ENCODE peak calls at places on chromosomes 1 and 21, in six cellular contexts. X, Y, S, C, D and Q are unnamed samples.

GRCh38 chr1:65002508-65003315 is 36.4 kb upstream of the JAK1 start:
- DNase-seq in X (peak), Y (peak), S (peak), C (peak), D (peak), Q (peak)

GRCh38 chr1:151371340-151371739 is 1.2 kb downstream of the SELENBP1 start:
- DNase-seq in X (peak), Y (peak), S (peak), C (peak), D (peak), Q (peak)

GRCh38 chr1:28812669-28813468 is 899 bp downstream of the OPRD1 start:
- DNase-seq in X (no peak), Y (no peak), S (no peak), C (no peak), D (no peak), Q (no peak)

GRCh38 chr1:41618066-41618825 is 133.8 kb upstream of the EDN2 start:
- DNase-seq in X (peak), Y (no peak), S (peak), C (peak), D (peak), Q (peak)

GRCh38 chr1:34547043-34547674 is 207.7 kb upstream of the GJB5 start:
- DNase-seq in X (no peak), Y (peak), S (no peak), C (no peak), D (no peak), Q (no peak)

GRCh38 chr1:184405743-184406142 is 18.9 kb downstream of the C1orf21 start:
- DNase-seq in X (no peak), Y (no peak), S (no peak), C (no peak), D (no peak), Q (no peak)

GRCh38 chr1:52925571-52926005 is 1.5 kb upstream of the SCP2 start:
- DNase-seq in X (no peak), Y (no peak), S (peak), C (peak), D (no peak), Q (no peak)

GRCh38 chr1:210505601-210506564 is 177.2 kb downstream of the HHAT start:
- DNase-seq in X (no peak), Y (no peak), S (no peak), C (no peak), D (no peak), Q (no peak)

GRCh38 chr1:116807394-116807793 is 53.2 kb downstream of the CD2 start:
- DNase-seq in X (no peak), Y (no peak), S (no peak), C (no peak), D (no peak), Q (no peak)

GRCh38 chr1:204323887-204324286 is 35.8 kb downstream of the PLEKHA6 start:
- DNase-seq in X (no peak), Y (peak), S (no peak), C (no peak), D (peak), Q (no peak)

GRCh38 chr1:244060691-244061090 is 9.6 kb downstream of the ZBTB18 start:
- DNase-seq in X (no peak), Y (no peak), S (no peak), C (no peak), D (no peak), Q (no peak)

GRCh38 chr1:24292100-24292499 is 27.1 kb upstream of the GRHL3 start:
- DNase-seq in X (no peak), Y (no peak), S (no peak), C (no peak), D (no peak), Q (no peak)

GRCh38 chr1:3313579-3313955 is 140.9 kb upstream of the ARHGEF16 start:
- DNase-seq in X (peak), Y (no peak), S (peak), C (peak), D (peak), Q (peak)

GRCh38 chr1:234836786-234837185 is 226.8 kb upstream of the IRF2BP2 start:
- DNase-seq in X (no peak), Y (no peak), S (no peak), C (no peak), D (no peak), Q (no peak)

GRCh38 chr21:44005593-44005992 is 6.5 kb upstream of the TRAPPC10 start:
- DNase-seq in X (no peak), Y (no peak), S (no peak), C (no peak), D (no peak), Q (no peak)

GRCh38 chr1:24362982-24363614 is 43.9 kb downstream of the GRHL3 start:
- DNase-seq in X (no peak), Y (peak), S (peak), C (no peak), D (no peak), Q (no peak)

GRCh38 chr1:214957330-214958137 is 125.0 kb upstream of the KCNK2 start:
- DNase-seq in X (no peak), Y (peak), S (no peak), C (no peak), D (no peak), Q (no peak)

GRCh38 chr1:221473392-221473791 is 268.5 kb downstream of the DUSP10 start:
- DNase-seq in X (no peak), Y (no peak), S (no peak), C (no peak), D (no peak), Q (no peak)

GRCh38 chr1:17101261-17101660 is 18.0 kb downstream of the PADI2 start:
- DNase-seq in X (no peak), Y (no peak), S (no peak), C (no peak), D (no peak), Q (no peak)

GRCh38 chr1:181077576-181078242 is 10.8 kb upstream of the IER5 start:
- DNase-seq in X (no peak), Y (no peak), S (no peak), C (no peak), D (no peak), Q (no peak)

GRCh38 chr1:11284784-11285183 is 11.8 kb downstream of the UBIAD1 start:
- DNase-seq in X (no peak), Y (no peak), S (no peak), C (no peak), D (no peak), Q (no peak)

GRCh38 chr1:39331647-39332046 is 127.2 kb downstream of the MACF1 start:
- DNase-seq in X (no peak), Y (no peak), S (no peak), C (no peak), D (no peak), Q (no peak)

GRCh38 chr21:44011123-44011773 is 861 bp upstream of the TRAPPC10 start:
- DNase-seq in X (peak), Y (no peak), S (peak), C (no peak), D (no peak), Q (no peak)

GRCh38 chr1:31198150-31198549 is 41.5 kb downstream of the NKAIN1 start:
- DNase-seq in X (no peak), Y (no peak), S (no peak), C (no peak), D (no peak), Q (no peak)

GRCh38 chr1:19338323-19338762 is 26.2 kb downstream of the SLC66A1 start:
- DNase-seq in X (no peak), Y (no peak), S (peak), C (no peak), D (peak), Q (no peak)

GRCh38 chr1:2412773-2413494 is 570 bp upstream of the PEX10 start:
- DNase-seq in X (peak), Y (peak), S (peak), C (peak), D (peak), Q (no peak)

GRCh38 chr1:224929335-224930237 is at the start of gene DNAH14:
- DNase-seq in X (peak), Y (peak), S (peak), C (peak), D (peak), Q (peak)

GRCh38 chr1:182383934-182384333 is 7.7 kb downstream of the GLUL start:
- DNase-seq in X (no peak), Y (no peak), S (no peak), C (no peak), D (no peak), Q (no peak)

GRCh38 chr1:31985430-31985829 is 28.2 kb upstream of the KHDRBS1 start:
- DNase-seq in X (no peak), Y (no peak), S (no peak), C (no peak), D (no peak), Q (no peak)

GRCh38 chr1:241639653-241640148 is 468 bp downstream of the CHML start:
- DNase-seq in X (peak), Y (peak), S (peak), C (peak), D (peak), Q (no peak)

GRCh38 chr1:234106032-234106431 is 201.6 kb downstream of the SLC35F3 start:
- DNase-seq in X (no peak), Y (no peak), S (no peak), C (no peak), D (no peak), Q (no peak)

GRCh38 chr21:41892726-41893125 is 13.6 kb upstream of the PRDM15 start:
- DNase-seq in X (no peak), Y (no peak), S (no peak), C (no peak), D (no peak), Q (no peak)

GRCh38 chr21:41897047-41897669 is 18.0 kb upstream of the PRDM15 start:
- DNase-seq in X (no peak), Y (no peak), S (no peak), C (no peak), D (no peak), Q (no peak)

GRCh38 chr21:41894922-41895557 is 15.9 kb upstream of the PRDM15 start:
- DNase-seq in X (no peak), Y (no peak), S (no peak), C (no peak), D (no peak), Q (no peak)

GRCh38 chr21:41895643-41896493 is 16.7 kb upstream of the PRDM15 start:
- DNase-seq in X (peak), Y (no peak), S (peak), C (no peak), D (peak), Q (no peak)

DNA sequence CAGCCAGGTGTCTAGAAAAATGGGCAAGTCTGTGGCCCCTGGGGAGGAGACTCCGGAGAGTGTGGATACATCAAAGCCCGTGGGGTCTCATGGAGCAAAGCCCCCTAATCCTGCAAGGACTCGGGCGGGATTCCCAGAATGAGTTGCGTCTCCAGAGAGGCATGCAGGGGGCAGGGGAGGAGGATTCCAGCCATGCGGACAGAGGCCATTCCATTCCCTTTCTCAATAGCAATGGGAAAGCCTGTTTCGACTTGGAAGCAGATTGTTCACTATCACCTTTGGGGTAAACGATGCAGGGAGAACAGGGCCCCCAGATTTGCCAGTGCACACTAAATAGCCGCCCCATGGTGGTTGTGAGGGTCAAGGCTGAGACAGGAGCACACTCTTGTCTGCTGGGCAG is 15.4 kb upstream of the PRDM15 start:
- DNase-seq in X (no peak), Y (no peak), S (no peak), C (no peak), D (no peak), Q (no peak)
- TF ChIP-seq POLR2A in X (no peak), Y (no peak), S (no peak), C (no peak), D (no peak), Q (no peak)

GRCh38 chr21:42219606-42220137 is 732 bp downstream of the ABCG1 start:
- DNase-seq in X (peak), Y (no peak), S (peak), C (peak), D (peak), Q (peak)

GRCh38 chr21:42221581-42222345 is 2.8 kb downstream of the ABCG1 start:
- DNase-seq in X (no peak), Y (no peak), S (no peak), C (no peak), D (peak), Q (peak)

GRCh38 chr21:42218836-42219605 is at the start of gene ABCG1:
- DNase-seq in X (peak), Y (no peak), S (peak), C (peak), D (peak), Q (peak)

GRCh38 chr21:42222386-42222785 is 3.4 kb downstream of the ABCG1 start:
- DNase-seq in X (no peak), Y (no peak), S (no peak), C (no peak), D (peak), Q (peak)

DNA sequence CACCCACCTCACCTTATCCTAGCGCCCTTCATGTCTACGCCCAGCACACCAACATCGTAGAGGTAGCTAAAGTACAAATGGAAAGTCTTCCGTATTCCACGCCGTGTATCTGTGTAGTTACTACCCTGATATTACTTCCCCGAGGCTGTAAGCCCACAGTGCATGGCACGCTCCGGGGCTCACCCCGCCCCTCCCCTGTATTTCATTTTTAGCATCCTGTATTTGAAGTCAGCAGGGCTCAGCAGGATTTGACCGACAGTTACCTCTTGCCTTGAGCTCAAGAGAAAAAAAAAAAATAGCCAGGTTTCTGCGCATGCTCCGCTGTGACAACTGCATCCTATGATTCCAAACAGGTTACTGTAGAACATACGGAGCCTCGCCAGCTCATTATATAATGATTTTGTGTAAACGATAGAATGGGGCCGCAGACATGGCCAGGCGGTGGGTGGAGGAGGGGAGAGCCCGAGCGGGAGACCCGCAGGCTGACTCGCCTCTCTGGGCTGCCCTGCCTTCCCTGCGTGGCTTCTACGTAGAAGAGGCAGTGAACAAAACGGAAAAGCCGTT is 1.3 kb downstream of the ABCG1 start:
- DNase-seq in X (peak), Y (peak), S (peak), C (peak), D (peak), Q (peak)
- TF ChIP-seq POLR2A in X (peak), Y (no peak), S (no peak), C (no peak), D (no peak), Q (no peak)

DNA sequence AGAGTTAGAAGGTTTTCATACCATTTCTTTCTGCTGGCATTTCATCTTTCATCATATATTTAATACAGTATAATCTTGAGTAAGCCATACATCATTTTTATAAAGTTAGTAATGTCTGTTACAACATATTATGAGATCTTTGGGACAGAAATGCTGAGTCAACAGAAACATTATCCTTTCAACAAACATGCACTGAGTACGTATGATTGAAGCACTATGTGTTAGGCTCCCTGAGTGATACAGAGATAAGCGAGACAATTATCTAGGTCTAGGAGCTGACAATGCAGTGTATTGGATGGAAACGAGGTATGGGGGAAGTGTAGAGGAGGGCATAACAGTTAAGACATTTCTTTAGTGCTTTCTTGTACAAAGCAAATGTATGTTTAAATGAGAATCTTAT is 19.7 kb upstream of the GPR52 start:
- DNase-seq in X (no peak), Y (peak), S (no peak), C (no peak), D (no peak), Q (no peak)
- TF ChIP-seq POLR2A in X (no peak), Y (no peak), S (no peak), C (no peak), D (no peak), Q (no peak)

GRCh38 chr21:20997633-20998455 is at the start of gene NCAM2:
- DNase-seq in X (peak), Y (peak), S (peak), C (peak), D (peak), Q (peak)
- TF ChIP-seq POLR2A in X (no peak), Y (no peak), S (peak), C (no peak), D (no peak), Q (no peak)

DNA sequence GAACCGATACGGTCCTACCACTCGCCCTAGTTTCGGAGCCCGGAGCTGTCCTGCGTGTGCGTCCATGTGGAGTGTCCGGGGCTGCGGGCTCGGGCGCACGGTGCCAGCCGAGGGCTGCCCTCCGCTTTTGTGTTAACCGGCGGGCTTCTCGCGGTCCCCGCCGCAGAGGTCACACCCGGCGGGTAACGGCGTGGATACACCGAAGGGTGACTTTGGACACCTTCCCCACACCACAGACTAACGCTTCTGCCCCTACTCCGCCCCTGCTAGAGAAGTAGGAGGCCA is 695 bp upstream of the ATF3 start:
- DNase-seq in X (no peak), Y (no peak), S (no peak), C (no peak), D (no peak), Q (no peak)
- TF ChIP-seq POLR2A in X (no peak), Y (no peak), S (no peak), C (no peak), D (no peak), Q (no peak)

GRCh38 chr1:207050428-207050767 is 610 bp downstream of the YOD1 start:
- DNase-seq in X (no peak), Y (no peak), S (peak), C (no peak), D (no peak), Q (no peak)

GRCh38 chr1:207054476-207054875 is 1.4 kb downstream of the PFKFB2 start:
- DNase-seq in X (no peak), Y (no peak), S (no peak), C (no peak), D (no peak), Q (no peak)

GRCh38 chr1:207050768-207051614 is at the start of gene YOD1:
- DNase-seq in X (peak), Y (peak), S (peak), C (peak), D (peak), Q (peak)

GRCh38 chr1:207051615-207051943 is 571 bp upstream of the YOD1 start:
- DNase-seq in X (no peak), Y (no peak), S (no peak), C (no peak), D (no peak), Q (no peak)

GRCh38 chr1:207052736-207053545 is at the start of gene PFKFB2:
- DNase-seq in X (peak), Y (peak), S (peak), C (peak), D (peak), Q (peak)
- TF ChIP-seq POLR2A in X (peak), Y (peak), S (peak), C (peak), D (peak), Q (no peak)

GRCh38 chr1:15110128-15110866 is 43.2 kb upstream of the TMEM51 start:
- DNase-seq in X (no peak), Y (peak), S (no peak), C (no peak), D (no peak), Q (no peak)
- TF ChIP-seq POLR2A in X (no peak), Y (no peak), S (no peak), C (no peak), D (no peak), Q (no peak)

GRCh38 chr21:33268392-33268735 is 2.2 kb downstream of the IL10RB start:
- DNase-seq in X (peak), Y (no peak), S (no peak), C (no peak), D (no peak), Q (peak)
- TF ChIP-seq POLR2A in X (no peak), Y (no peak), S (no peak), C (no peak), D (no peak), Q (no peak)

GRCh38 chr1:150022357-150022756 is 11.8 kb upstream of the OTUD7B start:
- DNase-seq in X (no peak), Y (peak), S (peak), C (no peak), D (no peak), Q (no peak)

GRCh38 chr1:150020711-150021110 is 10.2 kb upstream of the OTUD7B start:
- DNase-seq in X (no peak), Y (no peak), S (no peak), C (no peak), D (no peak), Q (no peak)

GRCh38 chr1:150018165-150018564 is 7.6 kb upstream of the OTUD7B start:
- DNase-seq in X (no peak), Y (no peak), S (no peak), C (no peak), D (no peak), Q (no peak)

GRCh38 chr1:150024156-150024555 is 13.6 kb upstream of the OTUD7B start:
- DNase-seq in X (no peak), Y (no peak), S (no peak), C (no peak), D (no peak), Q (no peak)

DNA sequence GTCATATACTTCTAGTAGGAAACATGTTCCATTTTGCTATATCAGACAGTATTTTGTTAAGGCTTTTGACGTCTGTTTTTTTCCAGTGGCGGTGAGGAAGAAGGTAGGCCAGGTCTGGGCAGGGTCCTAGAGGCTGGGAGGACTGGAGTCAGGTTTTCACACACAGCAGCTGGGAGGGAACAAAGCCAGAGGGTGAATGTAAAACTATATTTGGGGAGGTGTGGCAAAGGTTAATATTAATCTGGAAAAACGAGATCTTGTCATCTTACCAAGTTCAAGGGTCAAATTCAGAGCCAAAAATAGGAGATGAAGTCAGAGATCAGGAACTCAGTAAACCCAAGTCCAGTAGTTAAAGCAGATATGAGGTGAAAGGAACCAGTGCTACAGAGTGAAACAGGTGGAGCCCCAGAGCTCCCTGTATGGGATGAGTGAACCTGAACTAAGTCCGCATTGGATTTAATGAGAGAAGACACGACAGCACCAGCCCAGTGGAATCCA is 10.7 kb upstream of the OTUD7B start:
- DNase-seq in X (peak), Y (peak), S (no peak), C (no peak), D (peak), Q (peak)
- TF ChIP-seq POLR2A in X (peak), Y (no peak), S (no peak), C (no peak), D (no peak), Q (no peak)